ENCODE peak calls at places on chromosomes 3 and 15, in nine cellular contexts. Q is kidney; F is tibial nerve; T is fibroblast of lung; J is lower lobe of right lung; G is HCT116; C is CD8-positive, alpha-beta memory T cell; D is pancreas; Z is AG04449. V is an unnamed sample.

GRCh38 chr3:195900426-195901355 is 7.7 kb downstream of the TNK2 start:
- DNase-seq in F (peak), G (no peak), C (no peak), T (peak), Q (peak), D (peak), J (peak), Z (no peak), V (no peak)

GRCh38 chr3:60935709-60936108 is 315.5 kb downstream of the FHIT start:
- DNase-seq in C (no peak), Q (no peak), J (no peak), G (peak), D (no peak), Z (peak), T (peak), F (no peak), V (no peak)

GRCh38 chr3:100210777-100211145 is 50.0 kb upstream of the TBC1D23 start:
- DNase-seq in J (no peak), T (peak), C (no peak), D (no peak), Z (peak), F (no peak), Q (no peak), G (no peak), V (no peak)

GRCh38 chr3:148202386-148202785 is 495.3 kb upstream of the AGTR1 start:
- DNase-seq in G (no peak), F (no peak), D (no peak), Z (no peak), C (no peak), Q (no peak), J (no peak), T (no peak), V (no peak)

GRCh38 chr15:51048308-51048707 is 46.4 kb downstream of the TNFAIP8L3 start:
- DNase-seq in F (no peak), G (no peak), T (no peak), C (no peak), Q (no peak), Z (no peak), J (no peak), D (no peak), V (no peak)

GRCh38 chr3:60169755-60170154 is 1081.5 kb downstream of the FHIT start:
- DNase-seq in C (no peak), T (no peak), G (no peak), F (no peak), D (no peak), Z (no peak), J (no peak), Q (no peak), V (no peak)

GRCh38 chr3:69683076-69683806 is 56.0 kb upstream of the MITF start:
- DNase-seq in C (no peak), Z (no peak), J (no peak), Q (no peak), G (no peak), T (no peak), F (no peak), D (no peak), V (no peak)

GRCh38 chr3:12275974-12276373 is 12.9 kb upstream of the PPARG start:
- DNase-seq in Q (no peak), T (no peak), F (no peak), Z (no peak), J (no peak), G (no peak), C (no peak), D (no peak), V (no peak)

GRCh38 chr3:134057006-134057832 is 27.5 kb upstream of the SLCO2A1 start:
- DNase-seq in G (no peak), Z (no peak), D (no peak), F (no peak), Q (no peak), T (peak), J (no peak), C (no peak), V (no peak)

GRCh38 chr3:124774305-124774673 is 44.0 kb downstream of the UMPS start:
- DNase-seq in F (no peak), G (no peak), D (no peak), J (no peak), Q (peak), Z (no peak), C (no peak), T (peak), V (no peak)

GRCh38 chr15:40875996-40876740 is 2.1 kb upstream of the RHOV start:
- DNase-seq in F (no peak), D (no peak), Q (peak), J (no peak), Z (no peak), C (no peak), T (no peak), G (no peak), V (no peak)

GRCh38 chr3:17631617-17632016 is 110.8 kb downstream of the TBC1D5 start:
- DNase-seq in F (no peak), C (no peak), D (no peak), Z (no peak), T (no peak), G (no peak), Q (no peak), J (no peak), V (no peak)

GRCh38 chr3:150740733-150741496 is 22.1 kb downstream of the SIAH2 start:
- DNase-seq in Q (no peak), J (no peak), F (no peak), D (no peak), C (no peak), G (no peak), T (no peak), Z (no peak), V (no peak)

GRCh38 chr3:101829066-101829830 is 20.1 kb upstream of the NFKBIZ start:
- DNase-seq in Q (peak), Z (no peak), C (peak), J (no peak), G (no peak), T (peak), D (no peak), F (peak), V (peak)
- H3K4me3 ChIP-seq in Q (peak), Z (peak), C (peak), J (peak), G (no peak), T (no peak), D (no peak), F (peak), V (peak)

GRCh38 chr3:20046556-20046955 is 6.3 kb downstream of the KAT2B start:
- DNase-seq in Z (no peak), G (no peak), J (no peak), Q (no peak), F (no peak), C (no peak), D (no peak), T (no peak), V (no peak)
- H3K4me3 ChIP-seq in Z (no peak), G (no peak), J (no peak), Q (no peak), F (no peak), C (no peak), D (no peak), T (no peak), V (no peak)

DNA sequence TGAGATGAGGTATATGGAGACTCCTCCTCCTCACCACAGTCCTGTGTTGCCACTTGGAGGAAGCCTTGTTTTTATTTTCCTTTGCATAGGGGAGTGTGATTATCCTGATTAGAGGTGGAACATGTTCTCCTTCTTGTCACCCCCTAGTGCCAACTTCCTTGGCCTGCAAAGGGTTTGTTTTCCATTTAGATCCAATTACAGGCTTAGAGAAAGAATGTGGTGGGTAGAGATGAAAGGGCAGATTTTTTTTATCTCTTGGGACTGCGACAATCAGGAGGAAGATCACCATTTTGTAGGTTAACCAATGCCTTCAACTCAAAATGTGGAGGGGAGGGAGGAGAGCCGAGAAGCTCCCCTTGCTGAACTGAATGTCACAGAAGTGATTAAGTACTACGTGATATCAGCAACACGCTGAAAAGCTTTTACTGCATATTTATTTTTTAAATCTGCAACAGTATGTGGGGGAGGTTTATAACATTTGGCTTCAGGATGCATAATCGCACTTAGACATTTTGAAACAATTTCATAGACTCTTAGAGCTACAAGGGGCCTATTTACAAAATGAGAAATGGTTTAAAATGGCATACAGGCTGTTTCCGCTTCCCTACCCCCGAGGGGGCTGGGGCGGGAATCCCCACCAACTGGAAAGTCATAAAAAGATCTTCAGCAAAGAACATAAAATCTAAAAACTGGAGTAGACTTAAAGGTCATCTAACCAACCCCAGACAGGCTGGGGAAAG is 2.4 kb downstream of the LMCD1 start:
- DNase-seq in C (no peak), T (no peak), D (no peak), G (no peak), J (no peak), Z (no peak), Q (no peak), F (no peak), V (no peak)
- H3K4me3 ChIP-seq in C (no peak), T (no peak), D (no peak), G (no peak), J (peak), Z (peak), Q (peak), F (peak), V (peak)

GRCh38 chr3:185930393-185931107 is 7.3 kb downstream of the TRA2B start:
- DNase-seq in Q (no peak), J (no peak), G (no peak), C (no peak), F (no peak), Z (no peak), D (no peak), T (peak), V (no peak)
- H3K4me3 ChIP-seq in Q (peak), J (peak), G (no peak), C (peak), F (no peak), Z (no peak), D (no peak), T (peak), V (peak)

GRCh38 chr3:43105597-43106292 is at the start of gene POMGNT2:
- DNase-seq in Q (peak), G (peak), J (peak), D (peak), C (peak), Z (no peak), T (peak), F (peak), V (peak)

GRCh38 chr3:43106293-43106628 is 382 bp upstream of the POMGNT2 start:
- DNase-seq in G (peak), D (no peak), T (no peak), Q (no peak), F (no peak), J (no peak), C (no peak), Z (no peak), V (no peak)

GRCh38 chr3:43104039-43104438 is 1.8 kb downstream of the POMGNT2 start:
- DNase-seq in Q (no peak), D (no peak), G (no peak), Z (no peak), T (no peak), C (no peak), F (no peak), J (no peak), V (no peak)

GRCh38 chr3:43104786-43105185 is 1.1 kb downstream of the POMGNT2 start:
- DNase-seq in G (no peak), Q (no peak), C (no peak), D (no peak), J (no peak), Z (no peak), T (no peak), F (no peak), V (no peak)

GRCh38 chr3:43105224-43105596 is 669 bp downstream of the POMGNT2 start:
- DNase-seq in D (peak), Q (peak), G (no peak), F (no peak), T (no peak), Z (no peak), J (no peak), C (no peak), V (no peak)
- H3K4me3 ChIP-seq in D (peak), Q (peak), G (peak), F (peak), T (peak), Z (peak), J (peak), C (peak), V (peak)

DNA sequence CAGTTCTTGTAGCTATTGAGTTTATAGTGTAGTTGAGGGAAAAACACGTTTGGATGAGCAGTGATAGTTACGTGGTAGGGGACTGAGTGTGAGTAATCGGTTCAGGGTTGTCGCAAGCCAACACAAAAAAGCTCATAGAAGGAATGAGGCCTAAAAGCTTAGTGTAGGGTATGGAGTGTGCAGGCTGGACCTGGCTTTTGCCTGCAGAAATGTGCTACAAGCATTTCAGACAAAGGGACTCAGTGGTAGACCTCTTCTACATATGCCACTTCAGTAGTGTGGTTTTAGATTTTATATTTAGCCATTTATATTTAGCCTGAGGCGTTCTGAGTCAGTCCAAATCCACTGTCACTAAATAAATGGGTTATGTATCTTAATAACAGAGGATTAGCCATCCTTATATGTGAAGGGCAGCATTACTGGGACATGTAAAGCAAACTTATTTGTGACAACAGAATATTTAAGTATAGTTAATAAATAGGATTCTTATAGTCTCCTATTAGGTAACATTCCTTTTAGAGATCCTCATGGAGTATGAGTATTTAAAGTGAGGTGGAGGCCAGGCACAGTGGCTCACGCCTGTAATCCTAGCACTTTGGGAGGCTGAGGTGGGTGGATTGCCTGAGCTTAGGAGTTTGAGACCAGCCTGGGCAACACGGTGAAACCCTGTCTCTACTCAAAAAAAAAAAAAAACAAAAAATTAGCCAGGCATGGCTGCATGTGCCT is 21.8 kb downstream of the ATP2C1 start:
- DNase-seq in Q (no peak), Z (no peak), J (no peak), G (no peak), D (no peak), C (no peak), T (no peak), F (no peak), V (no peak)
- H3K4me3 ChIP-seq in Q (no peak), Z (no peak), J (no peak), G (no peak), D (no peak), C (no peak), T (no peak), F (no peak), V (no peak)

DNA sequence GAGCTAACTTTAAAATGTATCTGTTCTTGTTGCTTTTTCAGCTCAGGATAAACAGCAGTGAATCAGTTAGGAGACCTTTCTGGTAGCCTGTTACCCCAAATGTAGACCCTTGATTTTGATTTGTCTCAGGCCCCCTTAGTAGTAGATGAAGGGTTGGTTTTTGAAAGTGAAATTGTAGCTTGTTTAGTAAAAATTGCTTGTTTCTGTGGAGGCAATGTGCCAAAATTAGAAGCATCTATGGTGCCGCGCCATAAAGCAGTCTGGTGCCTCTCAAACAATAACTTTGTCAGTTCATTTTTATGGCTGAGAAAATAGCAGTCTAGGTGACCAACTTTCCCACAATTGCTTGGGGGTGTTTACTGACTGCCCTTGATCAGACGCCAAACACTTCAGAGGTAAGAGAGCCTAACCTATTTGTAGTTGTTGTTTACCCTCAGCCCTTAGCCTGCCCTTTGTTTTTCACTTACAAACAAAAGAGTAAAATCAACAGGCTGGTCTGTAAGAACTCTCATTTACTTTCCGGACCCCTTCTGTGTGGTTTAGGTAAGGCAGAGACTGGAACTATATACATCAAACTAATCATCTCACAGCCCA is 174.5 kb downstream of the FNDC3B start:
- DNase-seq in Q (no peak), D (no peak), G (no peak), C (no peak), T (no peak), F (no peak), J (no peak), Z (no peak), V (no peak)
- H3K4me3 ChIP-seq in Q (no peak), D (no peak), G (no peak), C (no peak), T (no peak), F (no peak), J (no peak), Z (no peak), V (no peak)

DNA sequence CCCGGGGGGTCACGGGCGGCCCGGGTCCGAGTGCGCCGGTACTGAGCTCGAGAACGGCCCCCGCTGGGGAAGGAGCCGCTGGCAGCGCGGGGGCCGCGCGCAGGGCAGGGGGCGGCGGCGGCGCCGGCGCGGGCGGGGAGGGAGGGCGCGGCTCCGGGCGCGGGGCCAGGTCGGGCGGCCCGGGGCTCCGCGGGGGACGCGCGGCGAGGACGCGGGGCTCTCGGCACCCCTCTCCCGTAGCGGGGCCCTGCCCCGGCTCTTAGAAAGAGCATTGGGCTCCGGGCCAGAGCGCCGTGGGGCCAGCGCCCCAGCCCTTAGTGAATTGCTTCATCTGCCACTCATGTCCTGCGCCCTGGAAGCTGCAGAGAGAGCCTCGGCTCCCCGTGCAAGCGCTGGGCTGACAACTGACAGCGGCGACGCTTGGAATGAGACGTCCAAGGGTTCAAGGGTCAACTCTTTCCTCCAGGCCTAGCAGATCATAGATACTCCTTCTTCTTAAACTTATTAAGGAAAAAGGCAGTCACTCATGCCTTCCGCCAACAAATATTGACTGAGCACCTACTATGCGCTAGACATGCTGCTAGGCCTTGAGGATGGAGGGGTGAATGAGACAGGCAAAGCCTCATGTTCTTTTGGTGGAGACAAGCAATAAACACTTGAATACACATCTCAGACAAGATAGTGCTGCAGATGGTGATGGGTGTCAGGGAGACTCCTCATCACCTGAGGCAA is 140.8 kb downstream of the SMAD6 start:
- DNase-seq in J (peak), Z (no peak), C (no peak), F (peak), G (no peak), T (peak), D (peak), Q (peak), V (no peak)
- H3K4me3 ChIP-seq in J (peak), Z (peak), C (no peak), F (peak), G (peak), T (peak), D (peak), Q (peak), V (peak)

GRCh38 chr3:31145062-31145461 is 250.6 kb upstream of the GADL1 start:
- DNase-seq in G (no peak), C (no peak), D (no peak), T (no peak), Z (no peak), Q (no peak), F (no peak), J (no peak), V (no peak)

GRCh38 chr3:31137718-31138465 is 243.4 kb upstream of the GADL1 start:
- DNase-seq in Z (no peak), G (no peak), C (no peak), J (no peak), F (no peak), T (no peak), D (no peak), Q (no peak), V (no peak)

GRCh38 chr3:31142139-31142538 is 247.7 kb upstream of the GADL1 start:
- DNase-seq in C (no peak), Z (no peak), D (no peak), Q (no peak), F (no peak), J (no peak), G (no peak), T (no peak), V (no peak)

GRCh38 chr3:31140470-31140869 is 246.0 kb upstream of the GADL1 start:
- DNase-seq in F (no peak), C (no peak), J (no peak), T (no peak), G (no peak), D (no peak), Z (no peak), Q (no peak), V (no peak)

DNA sequence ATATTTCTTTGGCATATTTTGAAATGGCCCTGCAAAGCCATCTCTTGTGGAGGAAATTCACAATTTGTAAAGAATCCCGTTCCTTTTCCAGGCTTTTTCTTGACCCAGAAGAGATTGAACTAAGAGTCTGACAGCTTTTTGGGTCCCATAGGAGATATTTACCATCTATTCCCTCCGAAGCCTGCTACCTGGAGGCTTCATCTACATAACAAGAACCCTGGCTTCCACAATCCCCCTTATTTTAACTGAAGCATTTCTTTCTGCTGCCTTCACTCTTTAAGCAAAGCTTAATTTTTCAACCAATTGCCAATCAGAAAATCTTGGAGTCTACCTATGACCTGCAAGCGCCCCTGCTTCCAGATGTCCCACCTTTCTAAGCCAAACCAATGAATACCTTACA is 248.1 kb upstream of the GADL1 start:
- DNase-seq in G (no peak), D (no peak), J (no peak), C (no peak), Z (no peak), Q (no peak), F (no peak), T (no peak), V (no peak)
- H3K4me3 ChIP-seq in G (no peak), D (no peak), J (no peak), C (no peak), Z (no peak), Q (no peak), F (no peak), T (no peak), V (no peak)

V was measured in ascending aorta.